ENCODE peak calls at places on chromosomes 3 and 15, in four cellular contexts. B, Y, P and F are unnamed samples.

GRCh38 chr3:54733615-54734014 is 194.2 kb downstream of the LRTM1 start:
- DNase-seq in B (no peak), Y (no peak), P (no peak), F (no peak)

GRCh38 chr3:159814161-159814560 is 174.5 kb upstream of the IL12A start:
- DNase-seq in B (no peak), Y (no peak), P (no peak), F (no peak)

GRCh38 chr3:57068437-57069089 is 8.1 kb downstream of the SPATA12 start:
- DNase-seq in B (peak), Y (no peak), P (peak), F (no peak)

GRCh38 chr15:70358011-70358819 is 260.5 kb upstream of the TLE3 start:
- DNase-seq in B (no peak), Y (no peak), P (no peak), F (no peak)

GRCh38 chr3:21447471-21448205 is 303.4 kb downstream of the ZNF385D start:
- DNase-seq in B (no peak), Y (no peak), P (no peak), F (no peak)

GRCh38 chr3:9911863-9912262 is 5.0 kb upstream of the IL17RC start:
- DNase-seq in B (no peak), Y (no peak), P (no peak), F (no peak)

GRCh38 chr3:197306374-197307086 is 8.1 kb upstream of the DLG1 start:
- DNase-seq in B (no peak), Y (peak), P (no peak), F (no peak)

GRCh38 chr3:18772699-18773305 is 347.7 kb upstream of the SATB1 start:
- DNase-seq in B (no peak), Y (no peak), P (no peak), F (no peak)

GRCh38 chr3:31092748-31093607 is 198.5 kb upstream of the GADL1 start:
- DNase-seq in B (no peak), Y (no peak), P (no peak), F (no peak)

GRCh38 chr3:41630708-41631107 is 331.2 kb downstream of the ULK4 start:
- DNase-seq in B (no peak), Y (peak), P (no peak), F (no peak)

GRCh38 chr15:49313650-49314049 is 109.4 kb upstream of the FGF7 start:
- DNase-seq in B (no peak), Y (no peak), P (no peak), F (no peak)

GRCh38 chr3:106007512-106007911 is 138.7 kb upstream of the CBLB start:
- DNase-seq in B (no peak), Y (no peak), P (no peak), F (no peak)

GRCh38 chr3:71468311-71469130 is 115.0 kb downstream of the FOXP1 start:
- DNase-seq in B (no peak), Y (no peak), P (no peak), F (no peak)

GRCh38 chr15:101439920-101440319 is 49.6 kb downstream of the PCSK6 start:
- DNase-seq in B (no peak), Y (no peak), P (no peak), F (no peak)

GRCh38 chr3:190581041-190581501 is 67.2 kb downstream of the IL1RAP start:
- DNase-seq in B (no peak), Y (no peak), P (no peak), F (no peak)

GRCh38 chr15:37880009-37880834 is 54.2 kb upstream of the TMCO5A start:
- DNase-seq in B (peak), Y (peak), P (no peak), F (peak)

GRCh38 chr3:173826901-173827609 is 429.5 kb downstream of the NLGN1 start:
- DNase-seq in B (no peak), Y (no peak), P (no peak), F (no peak)

GRCh38 chr15:76075060-76075459 is 15.3 kb downstream of the TMEM266 start:
- DNase-seq in B (no peak), Y (no peak), P (no peak), F (no peak)

GRCh38 chr3:32432711-32433530 is 41.3 kb downstream of the CMTM7 start:
- DNase-seq in B (no peak), Y (no peak), P (peak), F (no peak)

GRCh38 chr15:68224546-68225250 is 4.8 kb downstream of the CLN6 start:
- DNase-seq in B (peak), Y (no peak), P (peak), F (peak)

GRCh38 chr3:160557571-160557970 is 7.8 kb downstream of the KPNA4 start:
- DNase-seq in B (no peak), Y (no peak), P (no peak), F (no peak)

GRCh38 chr3:57778499-57778898 is 22.4 kb downstream of the SLMAP start:
- DNase-seq in B (no peak), Y (no peak), P (no peak), F (no peak)

GRCh38 chr15:75368689-75369239 is 357 bp upstream of the MAN2C1 start:
- DNase-seq in B (no peak), Y (peak), P (no peak), F (no peak)

GRCh38 chr3:187130346-187131066 is 8.8 kb downstream of the RPL39L start:
- DNase-seq in B (no peak), Y (no peak), P (no peak), F (no peak)

GRCh38 chr3:190225186-190225692 is 97.0 kb downstream of the CLDN1 start:
- DNase-seq in B (no peak), Y (peak), P (no peak), F (peak)

GRCh38 chr3:120853416-120853815 is 54.6 kb upstream of the STXBP5L start:
- DNase-seq in B (no peak), Y (no peak), P (no peak), F (no peak)

GRCh38 chr3:51581529-51581928 is 43.0 kb downstream of the RAD54L2 start:
- DNase-seq in B (no peak), Y (no peak), P (no peak), F (no peak)

GRCh38 chr15:55907797-55908196 is 85.6 kb downstream of the NEDD4 start:
- DNase-seq in B (no peak), Y (no peak), P (no peak), F (no peak)

GRCh38 chr15:84961707-84962106 is 19.9 kb upstream of the PDE8A start:
- DNase-seq in B (no peak), Y (no peak), P (no peak), F (no peak)

GRCh38 chr3:134651347-134652041 is 672 bp upstream of the KY start:
- DNase-seq in B (no peak), Y (no peak), P (no peak), F (no peak)

GRCh38 chr15:60734846-60735245 is 255.9 kb upstream of the ICE2 start:
- DNase-seq in B (no peak), Y (peak), P (no peak), F (no peak)

GRCh38 chr15:57235865-57236264 is 140.4 kb upstream of the CGNL1 start:
- DNase-seq in B (no peak), Y (no peak), P (no peak), F (peak)

GRCh38 chr3:31157893-31158620 is 263.6 kb upstream of the GADL1 start:
- DNase-seq in B (no peak), Y (no peak), P (no peak), F (no peak)

GRCh38 chr15:69628256-69629093 is 175.9 kb downstream of the RPLP1 start:
- DNase-seq in B (no peak), Y (no peak), P (no peak), F (no peak)

GRCh38 chr15:38406451-38406850 is 47.5 kb upstream of the FAM98B start:
- DNase-seq in B (no peak), Y (no peak), P (no peak), F (no peak)

GRCh38 chr15:52261026-52261425 is 34.6 kb downstream of the MYO5C start:
- DNase-seq in B (no peak), Y (no peak), P (no peak), F (no peak)
- TF ChIP-seq TARDBP in B (no peak), Y (no peak), P (no peak), F (no peak)

GRCh38 chr15:35439291-35439690 is 106.7 kb downstream of the DPH6 start:
- DNase-seq in B (no peak), Y (no peak), P (no peak), F (no peak)
- TF ChIP-seq FOXM1 in B (no peak), Y (no peak), P (no peak), F (no peak)

GRCh38 chr3:39443530-39443929 is 23.9 kb upstream of the MOBP start:
- DNase-seq in B (no peak), Y (peak), P (no peak), F (no peak)
- TF ChIP-seq TARDBP in B (no peak), Y (no peak), P (no peak), F (no peak)

GRCh38 chr3:60972599-60972998 is 278.7 kb downstream of the FHIT start:
- DNase-seq in B (no peak), Y (no peak), P (no peak), F (no peak)

GRCh38 chr3:60970850-60971249 is 280.4 kb downstream of the FHIT start:
- DNase-seq in B (no peak), Y (no peak), P (no peak), F (no peak)

GRCh38 chr3:60967141-60967540 is 284.1 kb downstream of the FHIT start:
- DNase-seq in B (no peak), Y (peak), P (no peak), F (no peak)
- TF ChIP-seq FOXM1 in B (no peak), Y (no peak), P (no peak), F (no peak)

DNA sequence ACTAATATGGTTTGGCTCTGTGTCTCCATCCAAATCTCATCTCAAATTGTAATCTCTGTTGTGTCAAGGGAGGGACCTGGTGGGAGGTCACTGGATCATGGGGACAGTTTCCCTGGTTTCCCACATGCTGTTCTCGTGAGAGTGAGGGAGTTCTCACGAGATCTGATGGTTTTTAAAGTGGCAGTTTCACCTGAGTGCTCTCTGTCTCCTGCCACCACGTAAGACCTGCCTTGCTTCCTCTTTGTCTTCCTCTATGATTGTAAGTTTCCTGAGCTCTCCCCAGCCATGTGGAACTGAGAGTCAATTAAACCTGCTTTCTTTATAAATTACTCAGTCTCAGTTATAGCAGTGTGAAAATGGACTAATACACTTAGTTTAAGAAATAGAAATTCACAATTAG is 228.9 kb downstream of the CD47 start:
- DNase-seq in B (no peak), Y (no peak), P (peak), F (no peak)
- TF ChIP-seq TARDBP in B (no peak), Y (no peak), P (no peak), F (no peak)

GRCh38 chr3:50230833-50231125 is 5.2 kb upstream of the GNAI2 start:
- DNase-seq in B (no peak), Y (no peak), P (no peak), F (no peak)

GRCh38 chr3:50231581-50231980 is 4.4 kb upstream of the GNAI2 start:
- DNase-seq in B (no peak), Y (no peak), P (no peak), F (no peak)

GRCh38 chr3:50229490-50229889 is 6.5 kb upstream of the GNAI2 start:
- DNase-seq in B (no peak), Y (no peak), P (no peak), F (no peak)

GRCh38 chr3:50227390-50228183 is 8.4 kb upstream of the GNAI2 start:
- DNase-seq in B (peak), Y (peak), P (peak), F (peak)

DNA sequence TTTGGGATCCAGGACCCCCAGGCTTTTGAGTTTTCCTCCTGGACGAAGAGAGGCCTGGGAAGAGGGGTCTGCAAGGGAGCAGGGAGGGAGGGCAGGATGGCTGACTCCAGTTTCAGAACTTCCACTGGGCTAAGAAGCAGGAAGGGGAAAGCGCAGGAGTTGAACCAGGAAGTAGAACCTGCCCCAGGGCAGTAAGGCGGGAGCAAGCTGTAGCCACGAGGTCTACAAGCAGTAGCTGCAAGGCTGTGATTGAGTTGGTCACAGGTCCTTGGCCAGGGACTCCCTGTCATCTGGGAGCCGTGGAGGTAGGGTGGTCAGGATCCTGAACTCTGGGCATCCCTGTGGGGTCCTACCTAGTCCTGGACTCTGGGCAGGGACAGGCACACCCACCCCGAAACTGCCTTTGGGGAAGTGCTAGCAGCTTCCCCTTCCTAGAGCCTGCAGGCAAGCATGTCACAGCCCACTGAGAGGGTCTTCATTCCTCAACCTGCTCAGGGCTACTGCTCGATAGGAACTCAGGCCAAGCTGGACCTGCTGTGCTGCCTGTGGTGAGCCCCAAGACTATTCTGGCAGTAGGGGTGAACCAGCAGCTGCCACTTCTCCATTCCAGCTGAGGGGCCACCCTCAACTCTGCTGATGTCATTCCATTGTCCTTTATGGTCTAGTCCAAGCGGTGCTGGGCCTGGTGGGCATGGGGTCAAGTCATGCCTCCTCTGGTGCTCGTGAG is 5.7 kb upstream of the GNAI2 start:
- DNase-seq in B (no peak), Y (no peak), P (no peak), F (no peak)
- TF ChIP-seq FOXM1 in B (no peak), Y (no peak), P (no peak), F (no peak)

DNA sequence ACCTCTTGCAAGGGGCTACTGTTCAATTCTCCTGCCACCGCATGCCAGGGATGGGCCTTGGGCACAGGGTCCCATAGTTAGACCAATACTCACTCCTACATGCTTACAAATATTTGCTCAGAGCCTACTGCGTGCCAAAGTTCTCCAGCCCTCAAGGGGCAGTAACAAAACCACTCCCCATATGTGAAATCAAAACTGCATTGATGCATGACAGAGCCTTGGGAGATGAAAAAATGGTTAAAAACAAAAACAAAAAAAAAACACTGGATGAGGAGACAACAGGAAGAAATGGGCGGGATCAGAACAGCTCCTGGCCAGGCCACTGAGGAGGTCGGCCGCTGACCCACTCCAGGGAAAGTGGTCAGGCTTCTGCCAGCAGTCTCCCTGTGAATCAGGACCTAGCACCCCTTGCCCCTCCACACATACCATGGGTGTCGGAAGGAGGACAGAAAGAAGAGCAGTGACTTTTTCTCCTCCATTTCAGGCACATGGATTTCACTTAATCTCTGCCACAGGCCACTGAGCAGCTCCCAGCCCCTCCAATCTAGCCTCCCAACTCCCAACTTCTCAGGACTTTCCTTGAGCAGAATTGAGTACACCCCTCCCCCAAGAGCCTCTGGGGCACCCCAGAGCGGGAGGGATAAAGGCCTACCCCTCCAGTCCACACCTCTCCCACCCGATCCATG is 2.8 kb downstream of the PLXNB1 start:
- DNase-seq in B (no peak), Y (peak), P (no peak), F (no peak)
- TF ChIP-seq TARDBP in B (no peak), Y (no peak), P (no peak), F (no peak)

GRCh38 chr3:188472331-188472730 is 318.4 kb downstream of the LPP start:
- DNase-seq in B (no peak), Y (no peak), P (no peak), F (no peak)
- TF ChIP-seq FOXM1 in B (no peak), Y (no peak), P (no peak), F (no peak)

DNA sequence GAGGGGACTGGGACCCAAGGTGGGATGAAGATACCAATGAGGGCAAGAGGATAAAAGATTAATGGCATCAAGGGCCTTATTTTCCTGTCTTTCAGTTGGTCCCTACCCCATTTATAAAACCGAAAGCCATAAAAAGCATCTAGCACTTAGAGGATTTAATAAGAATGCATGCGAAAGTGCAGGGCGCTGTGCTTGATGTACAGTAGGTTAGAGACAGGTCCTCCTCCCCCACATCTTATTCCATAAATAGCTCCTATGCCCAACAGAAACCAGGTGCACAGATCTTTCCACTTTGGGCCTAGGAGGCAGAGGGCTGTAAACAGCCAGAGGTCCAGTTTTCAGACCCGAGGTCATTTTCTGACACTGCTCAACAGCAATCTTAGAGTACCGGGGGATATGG is 1.2 kb downstream of the LPCAT4 start:
- DNase-seq in B (no peak), Y (no peak), P (no peak), F (no peak)
- TF ChIP-seq TARDBP in B (no peak), Y (no peak), P (no peak), F (no peak)

DNA sequence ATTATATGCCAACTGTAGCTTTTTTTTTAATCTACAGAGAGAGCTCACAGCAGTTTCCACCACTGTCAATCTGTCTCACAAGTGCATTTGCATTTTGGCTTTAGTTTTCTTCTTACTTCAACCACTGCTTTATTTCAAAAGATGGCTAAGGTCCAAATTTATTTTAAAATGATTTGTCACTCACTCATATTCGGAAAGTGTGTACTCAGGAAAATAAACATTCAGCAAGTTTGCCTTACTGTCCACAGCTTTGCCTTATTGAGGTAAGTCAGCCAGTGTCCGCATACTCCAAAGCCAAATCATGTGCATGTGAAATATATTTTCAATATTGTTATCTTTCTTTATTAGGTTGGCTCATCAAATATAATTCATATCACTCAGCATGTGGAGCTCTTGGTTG is 240.7 kb upstream of the ARHGEF26 start:
- DNase-seq in B (no peak), Y (no peak), P (no peak), F (no peak)
- TF ChIP-seq FOXM1 in B (no peak), Y (no peak), P (no peak), F (no peak)